ENCODE peak calls at places on chromosomes 11 and 22, in nine cellular contexts. M, N, J, T, K, Q, G, C and L are unnamed samples.

GRCh38 chr22:37082251-37082650 is 27.3 kb downstream of the TMPRSS6 start:
- DNase-seq in N (no peak), K (no peak), C (peak), Q (no peak), J (no peak), M (no peak), T (no peak), G (peak), L (no peak)

GRCh38 chr11:32713496-32713895 is 81.0 kb downstream of the CCDC73 start:
- DNase-seq in Q (no peak), G (no peak), C (no peak), M (no peak), N (no peak), J (no peak), K (no peak), T (no peak), L (no peak)

GRCh38 chr11:78365381-78365792 is 52.2 kb downstream of the GAB2 start:
- DNase-seq in J (peak), N (no peak), K (no peak), T (no peak), M (no peak), G (no peak), C (no peak), Q (no peak), L (no peak)

GRCh38 chr11:64536396-64536935 is 54.6 kb upstream of the SLC22A12 start:
- DNase-seq in M (no peak), G (peak), Q (no peak), N (no peak), T (no peak), C (no peak), K (no peak), J (no peak), L (no peak)

GRCh38 chr11:28704801-28705200 is 596.6 kb downstream of the METTL15 start:
- DNase-seq in Q (no peak), J (no peak), K (no peak), N (no peak), T (no peak), M (no peak), C (no peak), G (no peak), L (no peak)

GRCh38 chr22:25183959-25184619 is 15.6 kb upstream of the CRYBB3 start:
- DNase-seq in K (peak), T (no peak), C (no peak), J (no peak), N (no peak), G (no peak), M (no peak), Q (no peak), L (no peak)

GRCh38 chr22:27876684-27877083 is 42.4 kb downstream of the PITPNB start:
- DNase-seq in M (no peak), J (no peak), C (no peak), Q (no peak), T (no peak), G (peak), N (no peak), K (no peak), L (no peak)

GRCh38 chr11:87967459-87967858 is 207.8 kb downstream of the RAB38 start:
- DNase-seq in K (no peak), C (no peak), G (no peak), Q (no peak), T (no peak), M (no peak), J (no peak), N (no peak), L (no peak)

GRCh38 chr11:35567737-35568465 is 42.5 kb upstream of the PAMR1 start:
- DNase-seq in T (no peak), N (no peak), K (no peak), M (no peak), G (peak), J (no peak), C (no peak), Q (peak), L (no peak)

GRCh38 chr11:107587306-107587979 is 3.5 kb upstream of the ELMOD1 start:
- DNase-seq in M (no peak), J (no peak), C (no peak), Q (no peak), K (no peak), N (no peak), T (no peak), G (peak), L (no peak)

GRCh38 chr11:85595285-85595884 is 31.8 kb downstream of the DLG2 start:
- DNase-seq in Q (no peak), T (no peak), J (no peak), K (no peak), G (peak), C (no peak), N (no peak), M (peak), L (no peak)

GRCh38 chr11:32052218-32052617 is 38.7 kb upstream of the RCN1 start:
- DNase-seq in K (no peak), N (no peak), T (peak), G (peak), Q (peak), J (peak), C (peak), M (peak), L (peak)

GRCh38 chr22:45565171-45565570 is 62.5 kb downstream of the FBLN1 start:
- DNase-seq in C (no peak), J (no peak), K (no peak), T (no peak), Q (no peak), G (no peak), N (no peak), M (no peak), L (no peak)

GRCh38 chr22:22462813-22463567 is 45.6 kb downstream of the ZNF280B start:
- DNase-seq in J (no peak), Q (no peak), K (no peak), C (no peak), N (no peak), M (no peak), G (no peak), T (no peak), L (no peak)

DNA sequence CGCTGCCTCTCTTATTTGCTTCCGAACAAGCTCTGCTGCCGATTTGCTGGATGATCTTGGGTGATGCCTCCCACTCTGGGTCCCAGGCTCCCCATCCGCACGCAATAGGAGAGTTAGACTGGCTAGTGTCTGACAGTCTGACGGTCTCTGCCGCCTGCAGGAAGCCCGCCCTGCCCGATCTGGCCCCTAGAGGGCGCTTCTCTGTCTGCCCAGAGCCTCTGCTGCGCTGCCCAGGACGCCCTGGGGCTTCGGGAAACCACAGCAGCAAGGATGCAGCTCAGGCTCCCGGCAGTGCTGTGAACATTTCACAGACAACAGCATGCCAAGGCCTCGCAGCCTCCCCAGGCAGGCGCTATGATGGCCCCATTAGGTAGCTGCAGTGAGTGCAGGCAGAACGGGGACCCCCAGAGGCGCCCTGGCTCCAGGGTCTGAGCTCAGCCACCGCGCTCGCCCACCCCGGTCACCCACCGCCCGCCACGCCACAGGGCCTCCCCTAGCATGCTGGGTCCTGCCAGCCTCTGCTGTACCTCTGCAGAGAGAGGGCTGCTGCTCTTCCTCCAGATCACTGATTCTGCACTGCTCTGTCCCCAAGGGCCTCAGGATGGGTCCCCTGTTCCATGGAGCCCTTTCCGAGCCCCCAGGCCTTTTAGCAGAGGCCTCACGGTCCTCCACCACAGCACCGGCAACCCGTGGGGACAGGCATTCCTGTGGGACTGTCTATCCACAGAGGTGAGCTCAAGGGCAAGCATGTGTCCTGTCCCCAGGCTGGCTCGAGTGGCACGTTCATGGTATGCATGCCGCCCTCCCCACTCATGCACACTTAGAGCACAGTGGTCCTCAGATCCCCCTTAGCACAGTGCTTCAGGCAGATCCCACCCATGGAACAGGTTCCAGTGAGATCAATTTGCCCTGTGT is 4.3 kb upstream of the BAIAP2L2 start:
- DNase-seq in C (peak), M (peak), T (peak), Q (peak), K (peak), J (peak), G (peak), N (peak), L (peak)
- TF ChIP-seq CTCF in C (peak), M (peak), T (peak), Q (peak), K (peak), J (no peak), G (peak), N (peak), L (peak)

GRCh38 chr11:116357769-116358544 is 414.8 kb downstream of the BUD13 start:
- DNase-seq in N (no peak), Q (no peak), K (no peak), T (no peak), G (no peak), J (no peak), C (no peak), M (no peak), L (no peak)

GRCh38 chr11:116364357-116364756 is 408.4 kb downstream of the BUD13 start:
- DNase-seq in M (no peak), J (no peak), G (no peak), T (no peak), N (no peak), C (no peak), K (no peak), Q (no peak), L (no peak)

GRCh38 chr11:116355104-116355503 is 417.7 kb downstream of the BUD13 start:
- DNase-seq in N (no peak), K (no peak), G (no peak), C (no peak), Q (no peak), T (no peak), J (no peak), M (no peak), L (no peak)

GRCh38 chr11:116366451-116366850 is 406.3 kb downstream of the BUD13 start:
- DNase-seq in C (no peak), M (no peak), G (no peak), K (no peak), N (no peak), Q (no peak), T (no peak), J (no peak), L (no peak)

DNA sequence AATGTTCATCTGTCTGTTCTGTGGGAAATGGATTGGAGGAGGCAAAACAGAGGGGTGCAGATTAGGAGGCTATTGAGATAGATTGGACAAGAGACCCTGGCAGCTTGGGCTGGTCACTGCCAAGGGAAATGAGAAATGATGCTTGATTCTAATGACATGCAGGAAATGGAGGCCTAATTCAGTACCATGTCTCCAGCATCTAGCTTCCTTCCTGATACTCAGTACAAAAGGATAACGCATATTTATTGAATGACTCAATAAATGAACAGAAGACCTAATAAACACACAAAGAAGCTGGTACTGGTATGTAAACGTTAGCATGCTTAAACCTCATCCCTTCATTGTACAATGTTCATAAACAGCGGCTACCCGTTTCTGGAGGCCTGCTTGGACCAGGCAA is 412.2 kb downstream of the BUD13 start:
- DNase-seq in J (no peak), G (no peak), C (no peak), T (no peak), M (no peak), K (no peak), Q (no peak), N (no peak), L (no peak)
- TF ChIP-seq POLR2A in J (no peak), G (no peak), C (no peak), T (no peak), M (no peak), K (no peak), Q (no peak), N (no peak), L (no peak)

GRCh38 chr11:8312966-8313365 is 49.3 kb upstream of the LMO1 start:
- DNase-seq in T (no peak), M (no peak), Q (no peak), K (no peak), J (no peak), N (peak), C (no peak), G (no peak), L (no peak)
- H3K4me3 ChIP-seq in T (no peak), M (no peak), Q (no peak), K (no peak), J (no peak), N (no peak), C (no peak), G (no peak), L (no peak)

DNA sequence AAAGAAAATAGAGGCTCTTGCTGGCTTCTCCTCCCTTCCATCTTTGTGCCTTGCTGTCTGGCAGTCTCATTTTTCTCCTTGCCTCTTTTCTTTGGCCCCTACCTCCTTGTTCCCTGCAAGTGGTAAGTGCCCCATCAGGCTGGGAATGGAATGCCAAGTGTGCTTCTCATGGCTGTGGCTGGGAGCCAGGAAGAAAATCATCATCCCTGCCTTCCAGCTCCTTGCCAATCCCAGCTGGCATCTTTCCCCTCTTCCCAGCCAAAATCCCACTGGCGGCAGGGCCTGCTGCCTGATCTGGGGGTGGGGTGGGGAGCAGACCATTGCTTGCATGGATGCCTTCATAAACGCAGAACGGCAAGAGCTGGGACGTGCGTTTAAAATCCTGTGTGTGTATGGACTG is 27.0 kb upstream of the SLC25A18 start:
- DNase-seq in M (no peak), C (no peak), N (no peak), Q (no peak), T (no peak), G (no peak), J (no peak), K (no peak), L (no peak)
- TF ChIP-seq CTCF in M (no peak), C (no peak), N (no peak), Q (no peak), T (no peak), G (no peak), J (no peak), K (no peak), L (no peak)

DNA sequence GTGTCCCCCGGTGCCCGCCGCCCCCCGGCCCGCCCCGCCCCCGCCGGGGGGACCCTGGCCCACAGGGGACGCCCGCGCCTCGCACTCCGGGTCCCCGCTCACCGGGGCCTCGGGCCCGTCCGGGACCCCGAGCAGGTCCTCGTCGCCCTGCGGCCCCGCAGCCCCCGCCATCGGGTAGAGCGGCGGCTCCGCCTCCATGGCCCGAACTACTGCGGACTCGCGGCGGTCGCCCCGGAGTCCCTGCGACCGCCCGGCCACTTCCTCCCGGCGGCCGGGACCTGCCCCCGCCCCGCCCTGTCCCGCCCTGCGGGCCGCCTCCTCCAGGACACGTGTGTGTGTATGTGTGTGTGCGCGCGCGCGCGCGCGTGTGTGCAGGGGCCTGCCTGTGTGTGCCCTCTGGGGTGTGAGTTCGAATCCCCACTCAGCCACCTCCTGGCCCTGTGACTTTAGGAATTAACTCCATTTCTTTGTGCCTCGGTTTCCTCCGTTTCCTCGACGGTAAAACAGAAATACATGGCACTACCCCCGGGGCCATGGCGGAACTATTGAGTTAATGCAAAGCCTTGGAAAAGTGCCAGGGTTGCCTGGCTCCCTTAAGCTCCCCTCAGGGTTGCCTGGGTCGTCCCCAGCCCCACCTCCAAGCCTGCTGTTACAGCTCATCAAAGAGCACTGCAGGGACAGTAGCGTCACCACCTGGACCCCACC is at the start of gene UNC93B1:
- DNase-seq in K (peak), C (peak), T (peak), G (peak), M (no peak), J (peak), Q (peak), N (peak), L (peak)
- TF ChIP-seq POLR2A in K (peak), C (no peak), T (peak), G (no peak), M (peak), J (no peak), Q (peak), N (no peak), L (peak)

GRCh38 chr11:60906132-60906972 is at the start of gene PRPF19:
- DNase-seq in Q (peak), T (peak), K (peak), N (peak), J (peak), C (peak), M (peak), G (peak), L (peak)
- H3K4me3 ChIP-seq in Q (peak), T (peak), K (peak), N (peak), J (peak), C (peak), M (peak), G (peak), L (peak)

GRCh38 chr11:116234989-116235567 is 537.7 kb downstream of the BUD13 start:
- DNase-seq in J (no peak), K (no peak), M (no peak), T (no peak), N (no peak), C (no peak), Q (no peak), G (no peak), L (no peak)
- TF ChIP-seq CTCF in J (no peak), K (no peak), M (no peak), T (no peak), N (no peak), C (no peak), Q (no peak), G (no peak), L (no peak)

GRCh38 chr11:121023848-121024751 is at the start of gene TBCEL:
- DNase-seq in M (peak), K (peak), Q (peak), C (peak), T (peak), N (peak), J (peak), G (peak), L (peak)
- TF ChIP-seq POLR2A in M (peak), K (no peak), Q (peak), C (peak), T (peak), N (no peak), J (no peak), G (peak), L (no peak)

GRCh38 chr11:281486-282161 is 3.4 kb downstream of the NLRP6 start:
- DNase-seq in M (no peak), J (no peak), G (no peak), C (no peak), K (peak), Q (no peak), T (no peak), N (no peak), L (no peak)

GRCh38 chr11:282171-282570 is 4.0 kb downstream of the NLRP6 start:
- DNase-seq in M (no peak), T (no peak), N (peak), J (no peak), C (no peak), G (no peak), K (no peak), Q (no peak), L (peak)

GRCh38 chr11:279966-280761 is 2.0 kb downstream of the NLRP6 start:
- DNase-seq in K (peak), M (no peak), G (peak), T (no peak), Q (peak), J (no peak), N (peak), C (peak), L (no peak)

GRCh38 chr11:279040-279965 is 1.1 kb downstream of the NLRP6 start:
- DNase-seq in G (no peak), K (peak), M (no peak), N (peak), C (no peak), Q (no peak), J (no peak), T (no peak), L (peak)

DNA sequence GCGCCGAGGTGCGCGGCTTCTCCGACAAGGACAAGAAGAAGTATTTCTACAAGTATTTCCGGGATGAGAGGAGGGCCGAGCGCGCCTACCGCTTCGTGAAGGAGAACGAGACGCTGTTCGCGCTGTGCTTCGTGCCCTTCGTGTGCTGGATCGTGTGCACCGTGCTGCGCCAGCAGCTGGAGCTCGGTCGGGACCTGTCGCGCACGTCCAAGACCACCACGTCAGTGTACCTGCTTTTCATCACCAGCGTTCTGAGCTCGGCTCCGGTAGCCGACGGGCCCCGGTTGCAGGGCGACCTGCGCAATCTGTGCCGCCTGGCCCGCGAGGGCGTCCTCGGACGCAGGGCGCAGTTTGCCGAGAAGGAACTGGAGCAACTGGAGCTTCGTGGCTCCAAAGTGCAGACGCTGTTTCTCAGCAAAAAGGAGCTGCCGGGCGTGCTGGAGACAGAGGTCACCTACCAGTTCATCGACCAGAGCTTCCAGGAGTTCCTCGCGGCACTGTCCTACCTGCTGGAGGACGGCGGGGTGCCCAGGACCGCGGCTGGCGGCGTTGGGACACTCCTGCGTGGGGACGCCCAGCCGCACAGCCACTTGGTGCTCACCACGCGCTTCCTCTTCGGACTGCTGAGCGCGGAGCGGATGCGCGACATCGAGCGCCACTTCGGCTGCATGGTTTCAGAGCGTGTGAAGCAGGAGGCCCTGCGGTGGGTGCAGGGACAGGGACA is 2.7 kb downstream of the NLRP6 start:
- DNase-seq in J (no peak), M (no peak), Q (no peak), N (peak), C (no peak), T (no peak), K (peak), G (no peak), L (no peak)
- H3K4me3 ChIP-seq in J (peak), M (peak), Q (no peak), N (peak), C (no peak), T (no peak), K (peak), G (no peak), L (no peak)